ENCODE peak calls at places on chromosomes 11 and 22, in seven cellular contexts. H is NCI-H2029; Q is stimulated activated effector memory CD8-positive, alpha-beta T cell treated with anti-CD3 and anti-CD28 coated beads, Interleukin-12 subunit alpha, Interleukin-12 subunit beta, amount 100 ng/mL, for 72 hours; O is sciatic nerve; B is substantia nigra; W is stimulated activated CD8-positive, alpha-beta memory T cell treated with anti-CD3 and anti-CD28 coated beads, Interleukin-7, amount 100 ng/mL, for 4 hours; L is naive thymus-derived CD8-positive, alpha-beta T cell. D is an unnamed sample.

GRCh38 chr11:22342599-22343138 is 4.5 kb downstream of the SLC17A6 start:
- DNase-seq in B (no peak), O (no peak), W (no peak), Q (no peak), H (no peak), L (no peak), D (no peak)

GRCh38 chr11:118921929-118922744 is 3.6 kb downstream of the BCL9L start:
- DNase-seq in H (no peak), O (peak; percentile 86), L (no peak), Q (peak; percentile 59), W (no peak), B (peak; percentile 44), D (no peak)

GRCh38 chr11:75689861-75690641 is 21.2 kb upstream of the MAP6 start:
- DNase-seq in L (no peak), B (no peak), Q (no peak), H (no peak), W (no peak), O (no peak), D (no peak)

GRCh38 chr22:23800297-23801237 is 13.8 kb downstream of the SMARCB1 start:
- DNase-seq in O (no peak), W (no peak), H (no peak), B (no peak), Q (no peak), L (no peak), D (peak; percentile 61)

GRCh38 chr11:125207866-125208425 is 43.4 kb downstream of the PKNOX2 start:
- DNase-seq in L (no peak), B (no peak), O (no peak), W (no peak), Q (no peak), H (no peak), D (no peak)

GRCh38 chr11:68051191-68052136 is 12.6 kb downstream of the TCIRG1 start:
- DNase-seq in W (no peak), B (no peak), H (no peak), O (peak; percentile 56), Q (no peak), L (no peak), D (no peak)

GRCh38 chr11:111327908-111328624 is 29.7 kb downstream of the POU2AF3 start:
- DNase-seq in Q (no peak), H (peak; percentile 54), W (no peak), O (no peak), L (no peak), B (no peak), D (no peak)

GRCh38 chr22:45743687-45744086 is 72.1 kb downstream of the ATXN10 start:
- DNase-seq in Q (no peak), L (no peak), H (no peak), W (no peak), O (no peak), B (no peak), D (no peak)

GRCh38 chr11:134677338-134677948 is 265.4 kb upstream of the B3GAT1 start:
- DNase-seq in H (no peak), L (no peak), O (no peak), B (no peak), W (no peak), Q (no peak), D (no peak)

GRCh38 chr11:1197886-1198765 is 24.7 kb upstream of the MUC5B start:
- DNase-seq in B (no peak), W (no peak), O (peak; percentile 51), H (no peak), L (no peak), Q (no peak), D (no peak)

GRCh38 chr11:130513132-130513531 is 64.7 kb downstream of the ADAMTS15 start:
- DNase-seq in B (no peak), H (peak; percentile 83), Q (peak; percentile 39), O (no peak), W (no peak), L (no peak), D (no peak)

GRCh38 chr22:48072777-48073176 is 1310.3 kb downstream of the TBC1D22A start:
- DNase-seq in O (no peak), B (no peak), Q (no peak), W (no peak), H (no peak), L (no peak), D (no peak)

GRCh38 chr11:78740175-78741161 is 165.8 kb upstream of the NARS2 start:
- DNase-seq in Q (no peak), H (no peak), L (no peak), W (no peak), O (peak; percentile 63), B (no peak), D (no peak)

D was measured in GM18507.